ENCODE peak calls at places on chromosomes 1 and 21, in nine cellular contexts. One of them, this sample, is unnamed.

GRCh38 chr1:56291374-56291841 is 288.0 kb downstream of the PLPP3 start:
- DNase-seq in tibial artery: no peak
- DNase-seq in upper lobe of right lung: no peak
- DNase-seq in uterus: peak
- DNase-seq in keratinocyte: no peak
- DNase-seq in suprapubic skin: peak
- DNase-seq in CD8-positive, alpha-beta T cell: no peak
- DNase-seq in PC-3: no peak
- DNase-seq in neural progenitor cell: peak
- DNase-seq in this sample: no peak

GRCh38 chr1:1775364-1776226 is 2.7 kb downstream of the NADK start:
- DNase-seq in upper lobe of right lung: no peak
- DNase-seq in tibial artery: no peak
- DNase-seq in uterus: no peak
- DNase-seq in PC-3: peak
- DNase-seq in suprapubic skin: no peak
- DNase-seq in CD8-positive, alpha-beta T cell: no peak
- DNase-seq in keratinocyte: no peak
- DNase-seq in neural progenitor cell: peak
- DNase-seq in this sample: no peak

GRCh38 chr1:18007391-18008106 is 100.0 kb upstream of the IGSF21 start:
- DNase-seq in neural progenitor cell: no peak
- DNase-seq in uterus: no peak
- DNase-seq in tibial artery: no peak
- DNase-seq in PC-3: no peak
- DNase-seq in keratinocyte: no peak
- DNase-seq in suprapubic skin: no peak
- DNase-seq in CD8-positive, alpha-beta T cell: no peak
- DNase-seq in upper lobe of right lung: peak
- DNase-seq in this sample: no peak

GRCh38 chr1:210715072-210715471 is 386.4 kb downstream of the HHAT start:
- DNase-seq in uterus: no peak
- DNase-seq in tibial artery: no peak
- DNase-seq in CD8-positive, alpha-beta T cell: no peak
- DNase-seq in upper lobe of right lung: no peak
- DNase-seq in suprapubic skin: no peak
- DNase-seq in PC-3: no peak
- DNase-seq in neural progenitor cell: no peak
- DNase-seq in keratinocyte: no peak
- DNase-seq in this sample: no peak

GRCh38 chr21:41953249-41953830 is 478 bp downstream of the C2CD2 start:
- DNase-seq in CD8-positive, alpha-beta T cell: no peak
- DNase-seq in PC-3: peak
- DNase-seq in upper lobe of right lung: peak
- DNase-seq in suprapubic skin: no peak
- DNase-seq in keratinocyte: no peak
- DNase-seq in uterus: no peak
- DNase-seq in tibial artery: no peak
- DNase-seq in neural progenitor cell: peak
- DNase-seq in this sample: no peak

GRCh38 chr1:230136453-230137327 is 69.7 kb downstream of the GALNT2 start:
- DNase-seq in PC-3: no peak
- DNase-seq in neural progenitor cell: no peak
- DNase-seq in upper lobe of right lung: no peak
- DNase-seq in tibial artery: no peak
- DNase-seq in uterus: no peak
- DNase-seq in suprapubic skin: no peak
- DNase-seq in CD8-positive, alpha-beta T cell: no peak
- DNase-seq in keratinocyte: no peak
- DNase-seq in this sample: no peak

GRCh38 chr1:53162621-53163020 is 20.2 kb upstream of the SLC1A7 start:
- DNase-seq in suprapubic skin: no peak
- DNase-seq in upper lobe of right lung: no peak
- DNase-seq in neural progenitor cell: no peak
- DNase-seq in tibial artery: no peak
- DNase-seq in keratinocyte: no peak
- DNase-seq in PC-3: no peak
- DNase-seq in CD8-positive, alpha-beta T cell: no peak
- DNase-seq in uterus: no peak
- DNase-seq in this sample: no peak

GRCh38 chr1:9384751-9385245 is 92.1 kb downstream of the SPSB1 start:
- DNase-seq in PC-3: no peak
- DNase-seq in upper lobe of right lung: no peak
- DNase-seq in tibial artery: peak
- DNase-seq in CD8-positive, alpha-beta T cell: no peak
- DNase-seq in neural progenitor cell: no peak
- DNase-seq in suprapubic skin: no peak
- DNase-seq in keratinocyte: no peak
- DNase-seq in uterus: peak
- DNase-seq in this sample: peak

GRCh38 chr1:42003433-42003832 is 84.7 kb upstream of the HIVEP3 start:
- DNase-seq in uterus: no peak
- DNase-seq in neural progenitor cell: no peak
- DNase-seq in upper lobe of right lung: peak
- DNase-seq in suprapubic skin: no peak
- DNase-seq in PC-3: peak
- DNase-seq in CD8-positive, alpha-beta T cell: no peak
- DNase-seq in keratinocyte: no peak
- DNase-seq in tibial artery: no peak
- DNase-seq in this sample: no peak

DNA sequence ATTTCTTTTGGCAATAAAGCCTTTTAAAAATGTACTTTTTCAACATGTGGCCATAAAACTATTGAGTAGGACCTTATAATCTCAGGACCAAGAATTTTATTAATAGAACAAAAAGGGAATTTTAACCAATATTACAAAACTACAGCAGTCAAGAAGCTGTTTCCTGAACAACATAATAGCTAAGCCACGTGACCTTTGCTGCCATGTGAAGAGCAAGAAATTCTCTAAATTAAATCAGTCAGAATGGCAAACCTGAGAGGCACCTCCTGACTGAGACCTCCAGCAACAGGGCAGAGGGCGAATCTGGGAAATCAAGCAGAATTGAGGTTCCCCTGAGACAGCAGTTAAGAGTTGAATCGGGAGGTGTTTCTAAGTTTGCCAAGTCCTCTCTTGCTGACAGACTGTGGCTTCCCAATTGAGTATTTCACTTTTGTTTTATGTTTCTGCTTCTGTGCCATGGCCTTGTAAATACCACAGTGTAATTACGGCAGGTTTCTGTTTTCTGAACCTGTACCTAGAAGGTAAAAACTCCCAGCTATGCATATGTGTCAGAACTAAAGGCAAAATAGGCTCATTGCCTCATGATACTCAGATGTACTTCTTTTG is 358.4 kb downstream of the NTNG1 start:
- DNase-seq in neural progenitor cell: no peak
- DNase-seq in keratinocyte: no peak
- DNase-seq in PC-3: no peak
- DNase-seq in upper lobe of right lung: no peak
- DNase-seq in tibial artery: no peak
- DNase-seq in CD8-positive, alpha-beta T cell: no peak
- DNase-seq in suprapubic skin: no peak
- DNase-seq in uterus: no peak
- DNase-seq in this sample: no peak
- H3K27ac ChIP-seq in neural progenitor cell: no peak
- H3K27ac ChIP-seq in keratinocyte: no peak
- H3K27ac ChIP-seq in PC-3: no peak
- H3K27ac ChIP-seq in upper lobe of right lung: no peak
- H3K27ac ChIP-seq in tibial artery: no peak
- H3K27ac ChIP-seq in CD8-positive, alpha-beta T cell: no peak
- H3K27ac ChIP-seq in suprapubic skin: no peak
- H3K27ac ChIP-seq in uterus: no peak
- H3K27ac ChIP-seq in this sample: no peak

DNA sequence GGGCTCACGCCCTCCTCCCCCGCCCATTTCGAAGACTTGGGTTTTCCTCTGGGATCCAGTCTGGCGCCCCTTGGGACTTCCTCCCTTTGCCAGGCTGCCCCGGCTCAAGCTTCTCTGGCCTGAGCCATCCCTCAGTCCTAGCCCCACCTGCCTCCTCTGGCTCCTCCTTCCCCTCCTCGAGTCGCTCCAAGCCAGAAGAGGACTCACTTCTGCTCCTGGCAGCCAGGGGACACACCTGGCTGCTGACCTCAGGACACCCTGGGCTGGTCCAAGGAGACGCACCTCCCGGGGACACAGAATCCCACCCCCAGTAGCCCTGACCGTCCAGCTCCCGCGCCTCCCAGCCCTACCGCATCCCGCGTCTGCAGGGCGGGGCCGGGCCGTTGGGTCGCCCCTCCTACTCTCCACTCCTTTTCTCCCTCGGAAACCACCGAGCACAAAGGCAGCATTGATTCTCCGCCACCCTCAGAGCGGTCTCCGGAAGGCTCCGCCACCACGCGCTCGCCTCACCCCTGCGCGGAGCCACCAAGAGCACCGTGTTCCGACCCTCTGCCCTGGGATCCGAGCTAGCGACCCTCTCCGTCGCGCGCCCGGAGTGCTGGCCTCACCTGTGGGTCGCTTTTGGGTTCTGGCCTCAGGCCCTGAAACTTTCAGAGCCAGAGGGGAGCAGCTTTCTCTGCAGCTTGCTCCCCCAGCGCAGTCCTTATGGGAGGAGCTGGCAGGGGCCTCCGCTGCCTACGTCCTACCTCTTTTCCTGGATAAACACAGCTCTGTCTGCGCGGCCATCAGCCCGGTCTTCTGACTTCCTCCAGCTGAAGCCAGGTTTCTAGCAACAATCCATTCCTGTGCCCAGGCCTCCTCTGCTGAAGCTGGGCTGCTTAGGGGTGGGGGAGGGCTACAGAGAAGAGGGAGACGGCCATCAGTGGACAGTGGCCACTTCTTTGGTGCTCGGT is at the start of gene C2CD4D:
- DNase-seq in neural progenitor cell: peak
- DNase-seq in keratinocyte: no peak
- DNase-seq in uterus: no peak
- DNase-seq in PC-3: peak
- DNase-seq in CD8-positive, alpha-beta T cell: peak
- DNase-seq in tibial artery: no peak
- DNase-seq in suprapubic skin: no peak
- DNase-seq in upper lobe of right lung: peak
- DNase-seq in this sample: peak
- TF ChIP-seq CTCF in neural progenitor cell: no peak
- TF ChIP-seq CTCF in keratinocyte: no peak
- TF ChIP-seq CTCF in uterus: no peak
- TF ChIP-seq CTCF in PC-3: no peak
- TF ChIP-seq CTCF in CD8-positive, alpha-beta T cell: no peak
- TF ChIP-seq CTCF in tibial artery: no peak
- TF ChIP-seq CTCF in suprapubic skin: no peak
- TF ChIP-seq CTCF in upper lobe of right lung: no peak
- TF ChIP-seq CTCF in this sample: no peak

DNA sequence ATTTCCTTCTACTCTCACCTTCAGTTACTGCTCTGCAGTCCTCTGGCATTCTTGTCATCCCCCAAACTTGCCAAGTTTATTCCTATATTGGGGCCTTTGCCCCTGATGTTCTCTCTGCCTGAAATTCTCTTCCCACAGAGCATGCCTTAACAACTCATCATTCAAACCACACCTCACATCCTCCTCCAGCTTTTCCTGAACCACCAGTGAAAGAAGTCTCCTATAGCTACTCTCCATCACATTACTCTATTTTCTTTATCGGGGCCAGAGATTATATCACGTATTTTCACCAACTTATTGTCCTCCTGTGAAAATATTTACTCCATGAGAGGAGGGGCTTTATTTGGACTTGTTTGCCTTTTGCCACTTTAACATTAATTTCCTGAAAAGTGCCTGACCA is 32.1 kb downstream of the EXTL2 start:
- DNase-seq in CD8-positive, alpha-beta T cell: no peak
- DNase-seq in tibial artery: no peak
- DNase-seq in uterus: no peak
- DNase-seq in upper lobe of right lung: no peak
- DNase-seq in keratinocyte: no peak
- DNase-seq in neural progenitor cell: no peak
- DNase-seq in suprapubic skin: no peak
- DNase-seq in PC-3: peak
- DNase-seq in this sample: no peak
- H3K27ac ChIP-seq in CD8-positive, alpha-beta T cell: no peak
- H3K27ac ChIP-seq in tibial artery: no peak
- H3K27ac ChIP-seq in uterus: no peak
- H3K27ac ChIP-seq in upper lobe of right lung: no peak
- H3K27ac ChIP-seq in keratinocyte: no peak
- H3K27ac ChIP-seq in neural progenitor cell: no peak
- H3K27ac ChIP-seq in suprapubic skin: no peak
- H3K27ac ChIP-seq in PC-3: no peak
- H3K27ac ChIP-seq in this sample: no peak

GRCh38 chr1:204417231-204417997 is 5.8 kb upstream of the PPP1R15B start:
- DNase-seq in uterus: peak
- DNase-seq in upper lobe of right lung: no peak
- DNase-seq in keratinocyte: peak
- DNase-seq in suprapubic skin: no peak
- DNase-seq in PC-3: peak
- DNase-seq in CD8-positive, alpha-beta T cell: no peak
- DNase-seq in neural progenitor cell: no peak
- DNase-seq in tibial artery: peak
- DNase-seq in this sample: peak

GRCh38 chr1:204415351-204415750 is 3.7 kb upstream of the PPP1R15B start:
- DNase-seq in PC-3: no peak
- DNase-seq in keratinocyte: no peak
- DNase-seq in tibial artery: no peak
- DNase-seq in neural progenitor cell: no peak
- DNase-seq in CD8-positive, alpha-beta T cell: no peak
- DNase-seq in upper lobe of right lung: no peak
- DNase-seq in uterus: no peak
- DNase-seq in suprapubic skin: no peak
- DNase-seq in this sample: no peak

GRCh38 chr1:204418174-204419063 is 6.8 kb upstream of the PPP1R15B start:
- DNase-seq in CD8-positive, alpha-beta T cell: no peak
- DNase-seq in neural progenitor cell: no peak
- DNase-seq in PC-3: peak
- DNase-seq in suprapubic skin: no peak
- DNase-seq in keratinocyte: no peak
- DNase-seq in tibial artery: no peak
- DNase-seq in upper lobe of right lung: no peak
- DNase-seq in uterus: peak
- DNase-seq in this sample: no peak

GRCh38 chr1:204419064-204419403 is 7.4 kb upstream of the PPP1R15B start:
- DNase-seq in tibial artery: no peak
- DNase-seq in uterus: no peak
- DNase-seq in neural progenitor cell: no peak
- DNase-seq in CD8-positive, alpha-beta T cell: no peak
- DNase-seq in suprapubic skin: no peak
- DNase-seq in PC-3: peak
- DNase-seq in upper lobe of right lung: no peak
- DNase-seq in keratinocyte: no peak
- DNase-seq in this sample: no peak

DNA sequence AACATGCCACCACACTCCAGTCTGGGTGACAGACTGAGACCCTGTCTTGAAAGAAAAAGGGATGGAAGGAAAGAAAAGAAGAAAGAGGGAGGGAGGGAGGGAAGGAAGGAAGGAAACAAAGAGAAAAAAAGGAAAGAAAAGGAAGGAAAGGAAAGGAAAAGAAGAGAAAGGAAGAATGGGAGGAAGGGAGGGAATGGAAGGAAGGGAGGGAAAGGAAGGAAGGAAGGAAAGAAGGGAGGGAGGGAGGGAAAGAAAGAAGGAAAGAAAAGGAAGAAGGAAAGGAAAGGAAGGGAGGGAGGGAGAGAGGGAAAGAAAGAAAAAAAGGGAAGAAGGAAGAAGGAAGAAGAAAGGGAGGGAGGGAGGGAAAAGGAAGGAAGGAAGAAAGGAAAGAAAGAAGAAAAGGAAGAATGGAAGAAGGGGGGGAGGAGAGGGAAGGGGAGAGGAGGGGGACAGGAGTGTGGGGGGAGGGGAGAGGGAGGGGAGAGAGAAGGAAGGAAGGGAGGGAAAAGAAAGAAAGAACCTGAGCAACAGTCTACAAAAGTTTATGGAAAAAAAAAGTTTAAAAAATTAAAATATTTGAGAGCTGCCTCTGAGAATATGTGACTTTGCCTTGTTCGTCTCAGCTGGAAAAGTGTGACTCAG is 5.1 kb upstream of the PPP1R15B start:
- DNase-seq in PC-3: no peak
- DNase-seq in suprapubic skin: no peak
- DNase-seq in keratinocyte: no peak
- DNase-seq in uterus: no peak
- DNase-seq in tibial artery: no peak
- DNase-seq in CD8-positive, alpha-beta T cell: no peak
- DNase-seq in upper lobe of right lung: no peak
- DNase-seq in neural progenitor cell: no peak
- DNase-seq in this sample: no peak
- TF ChIP-seq CTCF in PC-3: no peak
- TF ChIP-seq CTCF in suprapubic skin: no peak
- TF ChIP-seq CTCF in keratinocyte: no peak
- TF ChIP-seq CTCF in uterus: no peak
- TF ChIP-seq CTCF in tibial artery: no peak
- TF ChIP-seq CTCF in CD8-positive, alpha-beta T cell: no peak
- TF ChIP-seq CTCF in upper lobe of right lung: no peak
- TF ChIP-seq CTCF in neural progenitor cell: no peak
- TF ChIP-seq CTCF in this sample: no peak

This sample was measured in dorsolateral prefrontal cortex.